ENCODE peak calls at places on chromosome 21, in four cellular contexts. Y, E, N and V are unnamed samples. For H3K4me1, the result is how much of the 10 kb centered on the place peaks cover.

GRCh38 chr21:26124421-26124833 is 46.1 kb downstream of the APP start:
- DNase-seq in Y (no peak), N (no peak), E (peak), V (no peak)

GRCh38 chr21:15517394-15517793 is 212.4 kb upstream of the USP25 start:
- DNase-seq in N (no peak), E (no peak), Y (no peak), V (no peak)

GRCh38 chr21:35895598-35895997 is 164.7 kb downstream of the SETD4 start:
- DNase-seq in N (no peak), Y (no peak), E (no peak), V (no peak)

GRCh38 chr21:19998450-19998849 is 999.8 kb upstream of the NCAM2 start:
- DNase-seq in Y (no peak), N (no peak), E (no peak), V (no peak)

GRCh38 chr21:34336756-34337391 is 26.9 kb upstream of the KCNE2 start:
- DNase-seq in N (no peak), E (no peak), Y (no peak), V (no peak)

GRCh38 chr21:39117571-39117970 is 65.7 kb downstream of the PSMG1 start:
- DNase-seq in E (no peak), Y (no peak), N (no peak), V (no peak)

GRCh38 chr21:34968414-34969333 is 80.4 kb downstream of the RUNX1 start:
- DNase-seq in E (no peak), Y (no peak), N (no peak), V (no peak)

GRCh38 chr21:20445971-20446370 is 552.2 kb upstream of the NCAM2 start:
- DNase-seq in Y (no peak), N (no peak), E (no peak), V (no peak)

GRCh38 chr21:15809818-15810217 is 80.0 kb downstream of the USP25 start:
- DNase-seq in N (no peak), E (peak), Y (no peak), V (no peak)

GRCh38 chr21:26961704-26962103 is 5.2 kb downstream of the ADAMTS5 start:
- DNase-seq in Y (no peak), E (peak), N (no peak), V (no peak)

GRCh38 chr21:46284077-46284644 is 1.2 kb downstream of the MCM3AP start:
- DNase-seq in E (no peak), Y (no peak), N (peak), V (no peak)

GRCh38 chr21:34667761-34668160 is 1.0 kb upstream of the CLIC6 start:
- DNase-seq in N (no peak), Y (no peak), E (no peak), V (no peak)

GRCh38 chr21:34528131-34528561 is 16.1 kb upstream of the KCNE1 start:
- DNase-seq in E (peak), Y (no peak), N (no peak), V (no peak)

GRCh38 chr21:45894107-45894810 is 87.3 kb upstream of the COL6A1 start:
- DNase-seq in N (no peak), E (peak), Y (peak), V (no peak)

GRCh38 chr21:40512590-40512989 is 334.4 kb downstream of the DSCAM start:
- DNase-seq in N (no peak), Y (no peak), E (no peak), V (no peak)

GRCh38 chr21:24436236-24436635 is 1171.0 kb downstream of the MRPL39 start:
- DNase-seq in E (no peak), Y (no peak), N (peak), V (no peak)

GRCh38 chr21:28253971-28254370 is 738.7 kb downstream of the LTN1 start:
- DNase-seq in E (peak), Y (no peak), N (no peak), V (no peak)

GRCh38 chr21:25515484-25516405 is 91.5 kb downstream of the MRPL39 start:
- DNase-seq in N (no peak), E (no peak), Y (no peak), V (no peak)

GRCh38 chr21:15240846-15241245 is 176.0 kb upstream of the NRIP1 start:
- DNase-seq in Y (no peak), E (no peak), N (no peak), V (no peak)

GRCh38 chr21:34732388-34732821 is 63.6 kb downstream of the CLIC6 start:
- DNase-seq in N (no peak), E (peak), Y (no peak), V (no peak)

GRCh38 chr21:38797470-38797869 is 8.3 kb upstream of the ETS2 start:
- DNase-seq in E (peak), N (no peak), Y (no peak), V (no peak)

GRCh38 chr21:38985423-38986378 is 180.0 kb downstream of the ETS2 start:
- DNase-seq in N (peak), E (peak), Y (peak), V (no peak)

GRCh38 chr21:26555554-26555953 is 17.5 kb downstream of the CYYR1 start:
- DNase-seq in E (no peak), N (no peak), Y (no peak), V (no peak)

GRCh38 chr21:38768385-38769071 is 37.2 kb upstream of the ETS2 start:
- DNase-seq in E (peak), Y (no peak), N (no peak), V (no peak)

GRCh38 chr21:14947613-14948160 is 117.1 kb downstream of the NRIP1 start:
- DNase-seq in E (no peak), Y (no peak), N (no peak), V (no peak)

GRCh38 chr21:46545363-46545762 is 59.5 kb downstream of the S100B start:
- DNase-seq in N (peak), Y (no peak), E (peak), V (no peak)

GRCh38 chr21:22363504-22363903 is 1365.3 kb downstream of the NCAM2 start:
- DNase-seq in E (no peak), Y (no peak), N (no peak), V (no peak)

GRCh38 chr21:26070822-26071425 is 99.6 kb downstream of the APP start:
- DNase-seq in E (peak), Y (no peak), N (no peak), V (no peak)

GRCh38 chr21:42403611-42404231 is at the start of gene UBASH3A:
- DNase-seq in N (no peak), Y (no peak), E (no peak), V (no peak)
- H3K4me1 ChIP-seq in N (under half), Y (under half), E (under half), V (under half)

GRCh38 chr21:43312011-43312410 is 114.9 kb downstream of the SIK1 start:
- DNase-seq in Y (no peak), E (no peak), N (no peak), V (no peak)

GRCh38 chr21:43315244-43316137 is 111.4 kb downstream of the SIK1 start:
- DNase-seq in Y (no peak), N (no peak), E (peak), V (no peak)

GRCh38 chr21:43312751-43313169 is 114.2 kb downstream of the SIK1 start:
- DNase-seq in E (no peak), N (no peak), Y (no peak), V (no peak)

GRCh38 chr21:43313221-43313938 is 113.6 kb downstream of the SIK1 start:
- DNase-seq in E (no peak), N (no peak), Y (no peak), V (no peak)

DNA sequence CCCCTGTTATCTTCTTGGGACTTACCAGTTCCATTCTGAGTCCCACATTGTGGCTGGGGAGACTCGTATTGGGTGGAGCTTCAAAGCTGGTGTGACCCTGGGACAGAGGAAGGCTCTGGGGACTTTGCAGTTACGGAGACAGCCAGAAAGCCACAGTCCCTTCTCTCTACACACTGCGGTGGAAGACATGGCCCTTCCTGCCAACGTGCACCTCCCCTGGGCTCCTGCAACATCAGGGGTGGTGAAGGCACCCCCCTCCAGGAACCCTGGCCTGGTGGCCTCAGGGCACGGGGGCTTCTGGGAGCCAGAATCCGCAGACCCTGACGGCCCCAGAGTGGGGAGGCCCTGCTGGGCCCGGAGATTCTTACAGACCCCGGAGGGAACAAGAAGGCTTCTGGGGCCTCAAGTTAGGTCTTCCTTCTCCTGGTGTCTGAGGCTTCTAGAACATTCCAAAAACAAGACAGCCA is 113.0 kb downstream of the SIK1 start:
- DNase-seq in N (no peak), E (no peak), Y (no peak), V (no peak)
- H3K4me1 ChIP-seq in N (under half), E (under half), Y (under half), V (under half)

DNA sequence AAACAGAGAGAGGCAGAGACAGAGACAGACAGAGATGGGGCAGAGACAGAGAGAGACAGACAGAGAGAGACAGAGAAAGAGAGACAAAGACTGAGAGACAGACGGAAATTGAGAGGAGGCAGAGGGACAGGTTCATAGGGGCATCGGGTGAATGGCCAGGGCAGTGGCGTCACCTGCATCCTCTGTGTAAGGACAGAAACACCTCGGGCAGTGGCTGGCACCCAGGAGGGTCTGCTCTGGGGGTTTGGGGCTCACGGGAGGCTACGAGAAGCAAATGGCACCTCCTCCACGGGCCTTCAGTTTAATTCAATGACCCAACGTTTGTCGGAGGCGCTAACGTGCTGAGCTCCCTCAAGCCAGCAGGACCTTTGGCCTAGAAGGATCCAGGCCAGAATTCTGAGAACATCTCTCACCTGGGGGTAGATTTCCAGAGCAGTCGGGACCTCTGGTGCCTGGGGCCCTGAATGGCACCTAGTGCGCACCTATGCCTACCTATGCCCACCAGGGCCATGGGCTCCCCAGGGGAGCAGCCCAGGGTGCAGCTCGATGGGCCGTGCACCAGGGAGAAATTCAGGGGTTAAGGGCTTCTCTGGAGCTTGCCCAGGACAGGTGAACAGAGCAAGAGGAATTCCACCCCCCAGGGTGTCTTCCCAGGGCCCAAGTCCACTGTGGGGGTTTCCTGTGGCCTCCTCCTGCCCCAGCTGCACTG is 20.6 kb upstream of the PTTG1IP start:
- DNase-seq in E (no peak), N (no peak), Y (no peak), V (no peak)
- H3K4me1 ChIP-seq in E (under half), N (under half), Y (under half), V (under half)

GRCh38 chr21:37389456-37389855 is 22.9 kb downstream of the DYRK1A start:
- DNase-seq in N (no peak), E (no peak), Y (no peak), V (no peak)
- H3K4me1 ChIP-seq in N (under half), E (under half), Y (half or more), V (under half)

GRCh38 chr21:32480381-32480780 is 67.9 kb downstream of the EVA1C start:
- DNase-seq in N (no peak), E (no peak), Y (no peak), V (no peak)

GRCh38 chr21:32483293-32483595 is 70.7 kb downstream of the EVA1C start:
- DNase-seq in N (peak), Y (no peak), E (no peak), V (no peak)

GRCh38 chr21:32484706-32485380 is 72.3 kb downstream of the EVA1C start:
- DNase-seq in N (peak), Y (peak), E (no peak), V (no peak)

GRCh38 chr21:32481875-32482408 is 69.4 kb downstream of the EVA1C start:
- DNase-seq in N (no peak), Y (no peak), E (no peak), V (no peak)

GRCh38 chr21:32482565-32483292 is 70.2 kb downstream of the EVA1C start:
- DNase-seq in Y (no peak), E (no peak), N (no peak), V (no peak)
- H3K4me1 ChIP-seq in Y (under half), E (under half), N (under half), V (under half)

DNA sequence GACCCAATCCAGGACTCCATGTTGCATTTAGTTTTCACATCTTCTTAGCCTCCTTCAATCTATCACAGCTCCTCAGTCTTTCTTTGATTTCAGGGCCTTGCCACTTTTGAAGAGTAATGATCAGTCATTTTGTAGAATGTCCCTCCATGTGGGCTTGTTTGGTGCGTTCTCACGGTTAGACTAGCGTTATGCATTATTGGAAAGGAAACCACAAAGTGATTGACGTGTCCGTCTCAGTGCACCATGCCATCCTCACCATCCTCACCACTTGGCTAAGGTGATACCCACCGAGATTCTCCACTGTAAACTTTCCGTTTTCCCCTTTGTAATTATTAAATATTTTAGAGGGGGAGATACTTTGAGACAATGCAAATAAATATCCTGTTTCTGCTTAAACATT is 59.6 kb upstream of the OLIG2 start:
- DNase-seq in E (no peak), N (no peak), Y (no peak), V (no peak)
- H3K4me1 ChIP-seq in E (under half), N (under half), Y (under half), V (under half)